ENCODE peak calls at places on chromosomes 12 and 14, in eight cellular contexts. H, S, Z, L, K, U, B and C are unnamed samples.
A peak's percentile ranks its signal among the peaks of the same experiment; 100 is the strongest.

GRCh38 chr12:52139579-52140062 is 52.2 kb downstream of the KRT80 start:
- DNase-seq in H (no peak), S (no peak), Z (no peak), L (no peak), K (no peak), U (peak; percentile 18), B (peak; percentile 90), C (no peak)

GRCh38 chr14:71119075-71119474 is 211.8 kb downstream of the PCNX1 start:
- DNase-seq in H (peak; percentile 58), S (no peak), Z (no peak), L (no peak), K (no peak), U (peak; percentile 57), B (no peak), C (no peak)

GRCh38 chr14:95547272-95547625 is 12.4 kb downstream of the GLRX5 start:
- DNase-seq in H (no peak), S (no peak), Z (no peak), L (no peak), K (no peak), U (no peak), B (no peak), C (no peak)

GRCh38 chr14:33642641-33643342 is 308.1 kb downstream of the EGLN3 start:
- DNase-seq in H (peak; percentile 81), S (no peak), Z (no peak), L (no peak), K (no peak), U (no peak), B (no peak), C (no peak)

GRCh38 chr14:31457665-31458659 is 656 bp upstream of the DTD2 start:
- DNase-seq in H (peak; percentile 8), S (no peak), Z (no peak), L (no peak), K (no peak), U (no peak), B (no peak), C (no peak)

GRCh38 chr12:127893875-127894635 is 372.9 kb upstream of the TMEM132C start:
- DNase-seq in H (no peak), S (no peak), Z (no peak), L (peak; percentile 11), K (no peak), U (no peak), B (no peak), C (no peak)

GRCh38 chr14:22692194-22692593 is 48.0 kb upstream of the OR6J1 start:
- DNase-seq in H (peak; percentile 12), S (no peak), Z (no peak), L (no peak), K (no peak), U (no peak), B (no peak), C (no peak)

GRCh38 chr12:10033783-10034381 is 3.4 kb downstream of the CLEC9A start:
- DNase-seq in H (no peak), S (no peak), Z (no peak), L (peak; percentile 30), K (no peak), U (peak; percentile 7), B (no peak), C (no peak)

DNA sequence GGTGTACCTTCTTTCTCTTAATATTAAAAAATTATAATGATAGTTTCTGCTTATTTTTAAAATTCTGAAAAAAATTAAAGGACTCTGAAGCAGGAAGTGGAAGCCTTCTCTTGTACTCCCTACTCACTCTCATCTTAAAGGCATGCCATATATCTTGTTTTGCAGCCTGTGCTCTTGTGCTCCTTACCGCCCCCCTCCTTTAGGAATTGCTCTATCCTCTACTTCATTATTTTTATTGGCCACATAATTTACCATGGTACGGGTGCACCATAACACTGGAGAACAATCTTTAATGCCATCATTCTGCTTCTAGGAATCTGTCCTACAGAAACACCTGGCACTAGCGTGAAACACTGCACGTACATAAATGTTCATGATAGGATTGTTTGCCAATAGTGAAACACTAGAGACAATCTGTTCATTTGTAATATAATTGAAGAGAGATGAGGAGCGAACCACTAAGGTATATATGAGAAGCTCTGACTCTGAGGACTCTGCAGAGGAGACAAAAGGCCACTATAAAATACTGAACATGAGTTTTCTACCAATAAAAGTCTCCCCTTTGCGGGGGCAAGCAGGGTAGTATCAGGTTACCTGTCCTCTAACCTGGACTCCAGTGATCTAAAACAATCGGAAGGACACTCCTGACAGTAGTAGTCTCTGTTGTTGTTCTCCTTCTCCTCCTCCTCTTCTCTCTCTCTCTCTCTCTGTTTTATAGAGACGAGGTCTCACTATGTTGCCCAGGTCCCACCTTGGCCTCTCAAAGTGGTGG is 6.3 kb upstream of the NYNRIN start:
- DNase-seq in H (peak; percentile 59), S (no peak), Z (no peak), L (peak; percentile 25), K (no peak), U (peak; percentile 30), B (peak; percentile 62), C (no peak)
- TF ChIP-seq CTCF in H (peak; percentile 29), S (no peak), Z (no peak), L (peak; percentile 30), K (no peak), U (no peak), B (peak; percentile 21), C (no peak)

GRCh38 chr12:64080319-64081008 is 141.6 kb downstream of the KICS2 start:
- DNase-seq in H (no peak), S (no peak), Z (no peak), L (no peak), K (no peak), U (no peak), B (no peak), C (no peak)

GRCh38 chr12:64072946-64073345 is 149.2 kb downstream of the KICS2 start:
- DNase-seq in H (no peak), S (no peak), Z (no peak), L (no peak), K (no peak), U (no peak), B (no peak), C (no peak)

GRCh38 chr12:64081020-64081419 is 141.1 kb downstream of the KICS2 start:
- DNase-seq in H (peak; percentile 21), S (no peak), Z (no peak), L (no peak), K (no peak), U (no peak), B (no peak), C (no peak)

GRCh38 chr12:64082866-64083268 is 139.2 kb downstream of the KICS2 start:
- DNase-seq in H (no peak), S (no peak), Z (peak; percentile 29), L (no peak), K (no peak), U (no peak), B (no peak), C (no peak)

GRCh38 chr12:64077922-64078321 is 144.2 kb downstream of the KICS2 start:
- DNase-seq in H (no peak), S (no peak), Z (no peak), L (peak; percentile 42), K (no peak), U (peak; percentile 18), B (peak; percentile 10), C (no peak)
- TF ChIP-seq CTCF in H (peak; percentile 47), S (no peak), Z (no peak), L (peak; percentile 49), K (no peak), U (peak; percentile 77), B (peak; percentile 25), C (peak; percentile 10)

GRCh38 chr12:93660996-93661395 is 16.2 kb upstream of the CRADD start:
- DNase-seq in H (no peak), S (no peak), Z (no peak), L (no peak), K (no peak), U (no peak), B (no peak), C (no peak)

GRCh38 chr12:93663729-93664084 is 13.5 kb upstream of the CRADD start:
- DNase-seq in H (no peak), S (no peak), Z (no peak), L (no peak), K (no peak), U (no peak), B (no peak), C (no peak)

GRCh38 chr12:93667672-93668071 is 9.5 kb upstream of the CRADD start:
- DNase-seq in H (peak; percentile 44), S (no peak), Z (no peak), L (no peak), K (no peak), U (no peak), B (no peak), C (no peak)

GRCh38 chr12:93664573-93665138 is 12.5 kb upstream of the CRADD start:
- DNase-seq in H (peak; percentile 18), S (no peak), Z (no peak), L (no peak), K (no peak), U (peak; percentile 5), B (no peak), C (no peak)

DNA sequence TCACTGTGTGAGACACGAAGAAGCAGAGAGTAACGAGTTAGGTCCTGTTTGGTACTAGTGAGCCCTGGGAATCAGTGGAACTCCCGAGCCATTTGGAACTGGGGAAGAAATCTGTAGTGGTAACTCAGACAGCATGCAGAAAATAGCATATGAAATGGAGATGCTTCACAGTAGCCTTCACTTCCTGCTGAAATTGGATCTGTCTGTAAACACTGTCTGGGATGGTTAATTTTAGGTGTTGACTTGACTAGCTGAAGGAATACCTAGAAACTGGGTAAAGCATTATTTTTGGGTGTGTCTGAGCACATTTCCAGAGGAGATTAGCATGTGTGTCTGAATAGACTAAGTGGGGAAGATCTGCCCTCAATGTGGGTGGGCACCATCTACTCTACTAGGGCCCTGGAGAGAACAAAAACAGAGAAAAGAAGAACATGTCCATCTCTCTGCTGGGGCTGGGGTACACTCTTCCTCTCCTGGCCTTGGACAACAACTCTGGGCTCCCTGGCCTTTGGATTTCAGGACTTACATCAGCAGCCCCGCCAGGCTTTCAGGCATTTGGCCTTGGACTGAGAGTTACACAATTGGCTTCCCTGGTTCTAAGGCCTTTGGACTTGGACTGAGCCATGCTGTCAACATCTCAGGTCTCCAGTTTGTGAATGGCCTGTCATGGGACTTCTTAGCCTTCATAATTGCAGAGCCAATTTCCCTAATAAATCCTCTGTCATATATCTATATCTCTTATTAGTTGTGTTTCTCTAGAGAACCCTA is 14.0 kb upstream of the CRADD start:
- DNase-seq in H (no peak), S (no peak), Z (no peak), L (no peak), K (no peak), U (no peak), B (no peak), C (no peak)
- TF ChIP-seq CTCF in H (no peak), S (no peak), Z (no peak), L (no peak), K (no peak), U (no peak), B (no peak), C (no peak)

GRCh38 chr14:102088012-102088792 is 1.4 kb upstream of the HSP90AA1 start:
- DNase-seq in H (no peak), S (peak; percentile 21), Z (peak; percentile 67), L (no peak), K (peak; percentile 34), U (no peak), B (no peak), C (no peak)

GRCh38 chr14:102086346-102086971 is 385 bp downstream of the HSP90AA1 start:
- DNase-seq in H (peak; percentile 66), S (no peak), Z (peak; percentile 70), L (peak; percentile 62), K (peak; percentile 43), U (peak; percentile 41), B (no peak), C (no peak)

GRCh38 chr14:102087762-102088011 is 843 bp upstream of the HSP90AA1 start:
- DNase-seq in H (no peak), S (no peak), Z (no peak), L (no peak), K (no peak), U (no peak), B (no peak), C (no peak)

GRCh38 chr14:102085503-102085902 is 1.3 kb downstream of the HSP90AA1 start:
- DNase-seq in H (no peak), S (no peak), Z (no peak), L (no peak), K (no peak), U (no peak), B (no peak), C (no peak)

GRCh38 chr14:102086972-102087761 is at the start of gene HSP90AA1:
- DNase-seq in H (peak; percentile 85), S (peak; percentile 60), Z (peak; percentile 97), L (peak; percentile 97), K (peak; percentile 89), U (peak; percentile 90), B (peak; percentile 85), C (peak; percentile 80)
- TF ChIP-seq CTCF in H (no peak), S (no peak), Z (no peak), L (peak; percentile 33), K (peak; percentile 24), U (peak; percentile 40), B (no peak), C (peak; percentile 23)